ENCODE peak calls at places on chromosomes 5 and 9, in seven cellular contexts. T, G, H, E, N, R and C are unnamed samples.

GRCh38 chr9:85521331-85522197 is 220.2 kb downstream of the AGTPBP1 start:
- DNase-seq in N (peak; percentile 84), E (peak; percentile 63), H (no peak), G (no peak), T (no peak), R (no peak), C (peak; percentile 40)

GRCh38 chr5:100469780-100470179 is 65.4 kb upstream of the FAM174A start:
- DNase-seq in R (no peak), H (no peak), E (no peak), N (no peak), T (no peak), G (no peak), C (no peak)

GRCh38 chr5:79517601-79518000 is 3.7 kb upstream of the HOMER1 start:
- DNase-seq in R (no peak), G (no peak), T (no peak), H (no peak), E (no peak), N (no peak), C (no peak)

GRCh38 chr9:124869466-124869985 is 7.6 kb downstream of the ARPC5L start:
- DNase-seq in N (no peak), H (no peak), R (no peak), E (peak; percentile 73), T (no peak), G (no peak), C (no peak)

GRCh38 chr5:4212981-4213819 is 617.6 kb downstream of the IRX1 start:
- DNase-seq in H (no peak), R (no peak), G (no peak), T (no peak), N (no peak), E (no peak), C (no peak)

GRCh38 chr5:10265245-10266109 is 15.4 kb downstream of the CCT5 start:
- DNase-seq in G (no peak), E (no peak), T (no peak), R (no peak), N (no peak), H (no peak), C (no peak)

GRCh38 chr9:137136261-137136925 is 2.6 kb upstream of the GRIN1 start:
- DNase-seq in R (no peak), H (no peak), T (no peak), E (no peak), N (no peak), G (no peak), C (peak; percentile 77)

GRCh38 chr5:180832638-180833068 is 28.4 kb downstream of the ZFP62 start:
- DNase-seq in G (no peak), E (peak; percentile 4), T (no peak), R (no peak), N (no peak), H (no peak), C (no peak)

GRCh38 chr9:136047076-136047774 is 47.9 kb downstream of the NACC2 start:
- DNase-seq in N (no peak), H (no peak), E (no peak), T (no peak), G (no peak), R (no peak), C (peak; percentile 53)

GRCh38 chr5:7894860-7895259 is 25.9 kb downstream of the MTRR start:
- DNase-seq in T (no peak), N (no peak), G (no peak), H (no peak), R (no peak), E (no peak), C (no peak)

GRCh38 chr9:36074055-36074454 is 37.3 kb downstream of the RECK start:
- DNase-seq in T (no peak), R (no peak), E (no peak), H (no peak), N (no peak), G (no peak), C (no peak)

GRCh38 chr9:95112436-95113280 is 204.9 kb downstream of the FANCC start:
- DNase-seq in N (no peak), T (no peak), E (no peak), H (no peak), G (no peak), R (no peak), C (no peak)

GRCh38 chr9:36986548-36987408 is 47.3 kb downstream of the PAX5 start:
- DNase-seq in N (no peak), R (no peak), G (no peak), H (no peak), E (peak; percentile 28), T (no peak), C (no peak)

GRCh38 chr5:75510836-75511434 is 494 bp downstream of the CERT1 start:
- DNase-seq in T (no peak), R (peak; percentile 46), E (peak; percentile 66), G (peak; percentile 18), N (no peak), H (no peak), C (peak; percentile 45)

GRCh38 chr5:127096328-127096993 is 23.2 kb upstream of the C5orf63 start:
- DNase-seq in R (no peak), N (no peak), H (no peak), T (no peak), E (no peak), G (no peak), C (no peak)

GRCh38 chr5:97541864-97542263 is 358.8 kb upstream of the RIOK2 start:
- DNase-seq in R (no peak), G (no peak), T (no peak), E (no peak), N (no peak), H (no peak), C (no peak)

GRCh38 chr5:166746506-166746905 is 1544.9 kb upstream of the WWC1 start:
- DNase-seq in T (no peak), N (no peak), H (no peak), G (no peak), E (no peak), R (no peak), C (no peak)

GRCh38 chr5:169944115-169944514 is 36.2 kb downstream of the INSYN2B start:
- DNase-seq in G (no peak), N (no peak), R (no peak), E (no peak), T (no peak), H (no peak), C (no peak)

GRCh38 chr5:83764101-83764500 is 43.4 kb upstream of the HAPLN1 start:
- DNase-seq in T (no peak), E (no peak), H (no peak), G (no peak), N (no peak), R (peak; percentile 25), C (no peak)

GRCh38 chr5:136192526-136193395 is at the start of gene SMIM32:
- DNase-seq in N (peak; percentile 51), E (peak; percentile 44), G (peak; percentile 44), R (peak; percentile 4), T (no peak), H (no peak), C (no peak)

GRCh38 chr5:155996123-155996522 is 330.8 kb upstream of the SGCD start:
- DNase-seq in R (no peak), G (no peak), T (no peak), E (no peak), N (no peak), H (no peak), C (no peak)

GRCh38 chr9:137492464-137493162 is 33.5 kb upstream of the NSMF start:
- DNase-seq in T (no peak), E (peak; percentile 34), N (no peak), H (no peak), R (no peak), G (no peak), C (no peak)

GRCh38 chr9:14768561-14769234 is 46.2 kb upstream of the CER1 start:
- DNase-seq in G (peak; percentile 23), E (peak; percentile 69), H (peak; percentile 9), N (no peak), T (peak; percentile 24), R (peak; percentile 76), C (peak; percentile 53)

GRCh38 chr5:117252566-117252965 is 677.9 kb upstream of the SEMA6A start:
- DNase-seq in E (no peak), G (no peak), R (no peak), H (no peak), T (no peak), N (no peak), C (no peak)

GRCh38 chr5:123367739-123368138 is 55.5 kb downstream of the CEP120 start:
- DNase-seq in E (peak; percentile 44), T (peak; percentile 3), R (peak; percentile 48), H (no peak), N (no peak), G (no peak), C (no peak)

GRCh38 chr9:70474413-70474812 is 60.0 kb upstream of the KLF9 start:
- DNase-seq in H (no peak), N (no peak), R (no peak), E (no peak), G (no peak), T (no peak), C (no peak)

GRCh38 chr5:79236364-79236969 is 536 bp downstream of the JMY start:
- DNase-seq in E (peak; percentile 68), G (peak; percentile 32), R (peak; percentile 36), N (peak; percentile 62), T (no peak), H (no peak), C (no peak)

GRCh38 chr9:135087489-135087791 is at the start of gene OLFM1:
- DNase-seq in G (peak; percentile 70), R (peak; percentile 68), E (peak; percentile 90), H (no peak), T (peak; percentile 50), N (peak; percentile 88), C (peak; percentile 94)

GRCh38 chr5:141534492-141535213 is 45.8 kb downstream of the PCDHGC5 start:
- DNase-seq in T (no peak), E (no peak), H (no peak), G (no peak), N (no peak), R (no peak), C (no peak)

GRCh38 chr5:154642499-154643245 is 112.5 kb upstream of the LARP1 start:
- DNase-seq in H (no peak), E (peak; percentile 55), R (peak; percentile 52), T (no peak), G (no peak), N (no peak), C (no peak)

GRCh38 chr5:102749416-102750021 is 5.6 kb upstream of the PAM start:
- DNase-seq in E (no peak), H (no peak), N (no peak), R (no peak), G (no peak), T (no peak), C (no peak)

GRCh38 chr9:131217321-131218031 is 58.8 kb downstream of the FAM78A start:
- DNase-seq in T (no peak), R (no peak), E (no peak), G (no peak), N (no peak), H (no peak), C (no peak)

GRCh38 chr5:143488372-143488771 is 84.9 kb upstream of the NR3C1 start:
- DNase-seq in N (no peak), T (no peak), G (no peak), H (no peak), R (no peak), E (no peak), C (no peak)

GRCh38 chr5:131994533-131995226 is 16.8 kb downstream of the ACSL6 start:
- DNase-seq in H (no peak), G (no peak), E (no peak), N (no peak), R (no peak), T (no peak), C (no peak)

GRCh38 chr9:93678199-93679019 is 102.0 kb downstream of the PHF2 start:
- DNase-seq in N (peak; percentile 35), H (no peak), T (no peak), R (no peak), E (no peak), G (no peak), C (no peak)

GRCh38 chr5:156570615-156571014 is 243.7 kb downstream of the SGCD start:
- DNase-seq in G (no peak), R (no peak), T (no peak), N (no peak), E (no peak), H (no peak), C (no peak)

GRCh38 chr5:135216072-135216812 is 182.2 kb upstream of the PITX1 start:
- DNase-seq in N (no peak), E (no peak), T (no peak), R (no peak), H (no peak), G (no peak), C (no peak)